ENCODE peak calls at places on chromosomes 1 and 21, in seven cellular contexts. X, C, H, G, T, V and M are unnamed samples.
A peak's percentile ranks its signal among the peaks of the same experiment; 100 is the strongest.

GRCh38 chr1:31655756-31656155 is 11.1 kb upstream of the PEF1 start:
- DNase-seq in G (no peak), T (no peak), H (no peak), V (no peak), X (no peak), C (no peak), M (no peak)

GRCh38 chr1:65044411-65044810 is 78.1 kb upstream of the JAK1 start:
- DNase-seq in C (no peak), T (no peak), G (no peak), X (no peak), H (no peak), V (peak; percentile 83), M (peak; percentile 91)

GRCh38 chr1:3674100-3675094 is 22.1 kb downstream of the TP73 start:
- DNase-seq in T (no peak), G (no peak), C (peak; percentile 69), H (no peak), V (no peak), X (no peak), M (no peak)

GRCh38 chr1:228777211-228777610 is 41.9 kb downstream of the RHOU start:
- DNase-seq in V (no peak), X (no peak), C (no peak), H (no peak), G (no peak), T (no peak), M (no peak)

GRCh38 chr1:230268371-230269170 is 157.6 kb downstream of the PGBD5 start:
- DNase-seq in H (peak; percentile 61), C (peak; percentile 85), V (no peak), X (peak; percentile 75), T (peak; percentile 50), G (peak; percentile 6), M (peak; percentile 36)

GRCh38 chr21:15096146-15096545 is 31.3 kb upstream of the NRIP1 start:
- DNase-seq in H (no peak), T (no peak), X (no peak), G (no peak), V (no peak), C (no peak), M (no peak)

GRCh38 chr1:229570891-229571516 is 12.5 kb upstream of the ABCB10 start:
- DNase-seq in X (no peak), V (no peak), G (no peak), T (no peak), C (no peak), H (no peak), M (peak; percentile 17)

GRCh38 chr1:153032677-153033308 is 1.8 kb downstream of the SPRR1B start:
- DNase-seq in H (peak; percentile 59), G (peak; percentile 36), T (peak; percentile 41), V (peak; percentile 5), X (peak; percentile 48), C (peak; percentile 73), M (peak; percentile 18)

GRCh38 chr1:204621391-204621790 is 64.1 kb downstream of the LRRN2 start:
- DNase-seq in C (no peak), V (no peak), T (peak; percentile 25), X (no peak), G (no peak), H (peak; percentile 34), M (no peak)

GRCh38 chr1:10424034-10424433 is 6.2 kb upstream of the CENPS start:
- DNase-seq in C (no peak), V (no peak), G (no peak), T (no peak), H (peak; percentile 6), X (peak; percentile 65), M (no peak)

GRCh38 chr1:93554883-93555872 is 107.3 kb downstream of the FNBP1L start:
- DNase-seq in H (no peak), G (no peak), T (no peak), C (no peak), X (no peak), V (no peak), M (no peak)

GRCh38 chr1:116497660-116498059 is 73.2 kb downstream of the CD58 start:
- DNase-seq in G (no peak), H (peak; percentile 88), X (peak; percentile 67), T (peak; percentile 83), V (no peak), C (no peak), M (no peak)

GRCh38 chr21:26490771-26491170 is 82.3 kb downstream of the CYYR1 start:
- DNase-seq in C (peak; percentile 62), T (peak; percentile 36), X (no peak), G (no peak), V (no peak), H (peak; percentile 58), M (no peak)

GRCh38 chr1:55064071-55064581 is 24.8 kb downstream of the PCSK9 start:
- DNase-seq in C (peak; percentile 63), X (no peak), V (peak; percentile 51), H (peak; percentile 24), T (peak; percentile 10), G (no peak), M (peak; percentile 9)

GRCh38 chr1:82565546-82565945 is 764.8 kb downstream of the ADGRL2 start:
- DNase-seq in T (peak; percentile 91), H (peak; percentile 92), C (no peak), V (no peak), X (peak; percentile 1), G (peak; percentile 61), M (no peak)

GRCh38 chr1:97041011-97041410 is 319.4 kb downstream of the PTBP2 start:
- DNase-seq in V (no peak), H (no peak), C (no peak), T (no peak), G (no peak), X (no peak), M (no peak)

GRCh38 chr1:70542040-70542439 is 131.0 kb downstream of the CTH start:
- DNase-seq in C (no peak), T (no peak), G (no peak), V (no peak), H (no peak), X (no peak), M (no peak)

GRCh38 chr1:43339584-43340232 is 2.1 kb downstream of the MPL start:
- DNase-seq in G (no peak), X (no peak), V (no peak), C (no peak), T (no peak), H (no peak), M (no peak)

GRCh38 chr21:33655591-33656221 is 13.4 kb downstream of the ITSN1 start:
- DNase-seq in G (peak; percentile 96), T (peak; percentile 98), H (peak; percentile 98), C (peak; percentile 73), V (no peak), X (peak; percentile 97), M (no peak)

DNA sequence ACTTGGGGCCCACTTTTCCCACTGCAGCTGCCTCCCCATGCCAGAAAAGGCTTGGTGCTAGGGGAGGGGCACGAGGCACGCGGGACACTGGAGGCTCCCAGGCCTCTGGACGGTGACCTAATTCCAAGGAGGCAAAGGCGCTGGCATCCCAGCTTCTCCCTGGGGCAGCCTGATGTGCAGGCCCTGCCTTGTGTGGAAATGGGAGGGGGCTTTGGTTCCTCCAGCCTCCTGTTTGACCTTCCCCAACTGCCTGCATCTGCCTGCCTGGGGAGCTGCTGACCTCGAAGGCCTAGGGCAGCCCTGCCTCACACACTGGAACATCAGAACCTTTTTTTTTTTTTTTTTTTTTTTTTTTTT is 39.9 kb downstream of the KIAA1614 start:
- DNase-seq in C (no peak), H (no peak), V (no peak), T (no peak), G (no peak), X (no peak), M (no peak)
- H4K20me1 ChIP-seq in C (no peaks in the 10 kb centered on the region), H (no peaks in the 10 kb centered on the region), V (no peaks in the 10 kb centered on the region), T (peaks cover 16% of the 10 kb centered on the region), G (no peaks in the 10 kb centered on the region), X (no peaks in the 10 kb centered on the region), M (no peaks in the 10 kb centered on the region)

GRCh38 chr1:223227486-223228196 is 84.6 kb upstream of the TLR5 start:
- DNase-seq in V (no peak), T (no peak), G (no peak), X (peak; percentile 18), H (no peak), C (no peak), M (no peak)
- H3K27ac ChIP-seq in V (no peak overlapping the region), T (no peak overlapping the region), G (no peak overlapping the region), X (no peak overlapping the region), H (no peak overlapping the region), C (no peak overlapping the region), M (no peak overlapping the region)

GRCh38 chr1:9400425-9401079 is 107.9 kb downstream of the SPSB1 start:
- DNase-seq in C (peak; percentile 35), T (no peak), V (peak; percentile 44), G (no peak), X (peak; percentile 46), H (peak; percentile 48), M (peak; percentile 16)
- TF ChIP-seq CTCF in C (no peak), T (no peak), V (no peak), G (no peak), X (no peak), H (no peak), M (no peak)

GRCh38 chr1:211329764-211330201 is 3.1 kb downstream of the TRAF5 start:
- DNase-seq in G (no peak), C (no peak), H (no peak), X (no peak), T (no peak), V (peak; percentile 83), M (peak; percentile 84)

GRCh38 chr1:211328866-211329265 is 2.2 kb downstream of the TRAF5 start:
- DNase-seq in X (no peak), G (no peak), C (no peak), H (no peak), T (no peak), V (peak; percentile 28), M (no peak)

GRCh38 chr1:211331011-211331709 is 4.5 kb downstream of the TRAF5 start:
- DNase-seq in X (peak; percentile 68), C (no peak), V (no peak), H (peak; percentile 33), T (peak; percentile 22), G (no peak), M (no peak)

GRCh38 chr1:211332036-211332616 is 5.5 kb downstream of the TRAF5 start:
- DNase-seq in C (no peak), V (no peak), G (no peak), X (no peak), H (no peak), T (no peak), M (no peak)

GRCh38 chr1:211330282-211330936 is 3.8 kb downstream of the TRAF5 start:
- DNase-seq in C (no peak), X (no peak), V (peak; percentile 14), H (no peak), T (no peak), G (no peak), M (no peak)
- H4K20me1 ChIP-seq in C (no peaks in the 10 kb centered on the region), X (peaks cover 55% of the 10 kb centered on the region), V (no peaks in the 10 kb centered on the region), H (no peaks in the 10 kb centered on the region), T (peaks cover 70% of the 10 kb centered on the region), G (no peaks in the 10 kb centered on the region), M (no peaks in the 10 kb centered on the region)

GRCh38 chr1:209241481-209241880 is 342.0 kb upstream of the CAMK1G start:
- DNase-seq in T (no peak), H (no peak), V (no peak), X (peak; percentile 16), C (no peak), G (no peak), M (no peak)
- H3K27ac ChIP-seq in T (no peak overlapping the region), H (no peak overlapping the region), V (no peak overlapping the region), X (no peak overlapping the region), C (no peak overlapping the region), G (no peak overlapping the region), M (no peak overlapping the region)

GRCh38 chr1:62229468-62229867 is 34.8 kb downstream of the L1TD1 start:
- DNase-seq in H (no peak), G (no peak), X (no peak), C (no peak), T (no peak), V (no peak), M (no peak)
- TF ChIP-seq CTCF in H (no peak), G (no peak), X (no peak), C (no peak), T (no peak), V (no peak), M (no peak)